ENCODE peak calls at places on chromosomes 2 and 18, in eight cellular contexts. C is body of pancreas, Z is lung, G is esophagus squamous epithelium, F is GM23338, M is tibial nerve, D is mammary epithelial cell, L is fibroblast of lung. P is an unnamed sample.

GRCh38 chr2:207505728-207506127 is 24.0 kb upstream of the CREB1 start:
- DNase-seq in C (no peak), Z (no peak), G (no peak), F (peak), M (no peak), D (peak), L (peak), P (peak)

GRCh38 chr2:156399224-156399949 is 36.8 kb upstream of the GPD2 start:
- DNase-seq in C (no peak), Z (peak), G (no peak), F (peak), M (no peak), D (peak), L (no peak), P (no peak)

GRCh38 chr2:241199897-241200821 is 11.7 kb downstream of the ANO7 start:
- DNase-seq in C (no peak), Z (no peak), G (no peak), F (no peak), M (no peak), D (no peak), L (no peak), P (no peak)

GRCh38 chr2:3472966-3473365 is 46.4 kb downstream of the ADI1 start:
- DNase-seq in C (no peak), Z (no peak), G (no peak), F (no peak), M (no peak), D (no peak), L (no peak), P (no peak)

GRCh38 chr2:38237311-38237710 is 139.8 kb downstream of the ATL2 start:
- DNase-seq in C (no peak), Z (no peak), G (no peak), F (no peak), M (no peak), D (no peak), L (peak), P (no peak)

GRCh38 chr2:155377178-155377780 is 678.8 kb downstream of the KCNJ3 start:
- DNase-seq in C (no peak), Z (no peak), G (no peak), F (peak), M (no peak), D (peak), L (peak), P (no peak)

GRCh38 chr18:12406376-12407111 is 1.2 kb upstream of the PRELID3A start:
- DNase-seq in C (no peak), Z (no peak), G (no peak), F (no peak), M (no peak), D (no peak), L (peak), P (no peak)

GRCh38 chr2:228674155-228674554 is 492.7 kb upstream of the SPHKAP start:
- DNase-seq in C (no peak), Z (no peak), G (no peak), F (no peak), M (peak), D (no peak), L (no peak), P (no peak)

GRCh38 chr18:27715751-27716150 is 461.2 kb downstream of the CDH2 start:
- DNase-seq in C (no peak), Z (no peak), G (no peak), F (no peak), M (no peak), D (no peak), L (no peak), P (peak)

GRCh38 chr18:13376841-13377351 is 158.3 kb downstream of the LDLRAD4 start:
- DNase-seq in C (no peak), Z (no peak), G (no peak), F (no peak), M (no peak), D (no peak), L (no peak), P (no peak)

GRCh38 chr2:133504566-133505505 is 63.4 kb downstream of the NCKAP5 start:
- DNase-seq in C (peak), Z (no peak), G (no peak), F (no peak), M (peak), D (peak), L (peak), P (peak)

GRCh38 chr2:136282238-136282775 is 164.4 kb upstream of the CXCR4 start:
- DNase-seq in C (no peak), Z (no peak), G (no peak), F (no peak), M (no peak), D (no peak), L (no peak), P (no peak)

GRCh38 chr18:43526436-43527150 is 249.3 kb upstream of the SYT4 start:
- DNase-seq in C (no peak), Z (no peak), G (no peak), F (no peak), M (no peak), D (no peak), L (peak), P (no peak)

GRCh38 chr2:24491626-24492282 is 700 bp downstream of the NCOA1 start:
- DNase-seq in C (peak), Z (peak), G (no peak), F (peak), M (no peak), D (peak), L (peak), P (no peak)

GRCh38 chr2:197705143-197705911 is at the start of gene MARS2:
- DNase-seq in C (peak), Z (peak), G (peak), F (peak), M (peak), D (peak), L (peak), P (peak)

GRCh38 chr2:129224022-129224421 is 755.4 kb upstream of the RAB6C start:
- DNase-seq in C (no peak), Z (no peak), G (no peak), F (no peak), M (no peak), D (no peak), L (no peak), P (no peak)

GRCh38 chr2:228378233-228378632 is 196.7 kb upstream of the SPHKAP start:
- DNase-seq in C (no peak), Z (no peak), G (no peak), F (no peak), M (no peak), D (no peak), L (no peak), P (no peak)

GRCh38 chr2:26034597-26035067 is 748 bp downstream of the RAB10 start:
- DNase-seq in C (no peak), Z (no peak), G (no peak), F (peak), M (no peak), D (no peak), L (peak), P (no peak)

GRCh38 chr18:28690836-28691835 is 514.2 kb upstream of the CDH2 start:
- DNase-seq in C (no peak), Z (no peak), G (no peak), F (no peak), M (no peak), D (no peak), L (peak), P (no peak)

DNA sequence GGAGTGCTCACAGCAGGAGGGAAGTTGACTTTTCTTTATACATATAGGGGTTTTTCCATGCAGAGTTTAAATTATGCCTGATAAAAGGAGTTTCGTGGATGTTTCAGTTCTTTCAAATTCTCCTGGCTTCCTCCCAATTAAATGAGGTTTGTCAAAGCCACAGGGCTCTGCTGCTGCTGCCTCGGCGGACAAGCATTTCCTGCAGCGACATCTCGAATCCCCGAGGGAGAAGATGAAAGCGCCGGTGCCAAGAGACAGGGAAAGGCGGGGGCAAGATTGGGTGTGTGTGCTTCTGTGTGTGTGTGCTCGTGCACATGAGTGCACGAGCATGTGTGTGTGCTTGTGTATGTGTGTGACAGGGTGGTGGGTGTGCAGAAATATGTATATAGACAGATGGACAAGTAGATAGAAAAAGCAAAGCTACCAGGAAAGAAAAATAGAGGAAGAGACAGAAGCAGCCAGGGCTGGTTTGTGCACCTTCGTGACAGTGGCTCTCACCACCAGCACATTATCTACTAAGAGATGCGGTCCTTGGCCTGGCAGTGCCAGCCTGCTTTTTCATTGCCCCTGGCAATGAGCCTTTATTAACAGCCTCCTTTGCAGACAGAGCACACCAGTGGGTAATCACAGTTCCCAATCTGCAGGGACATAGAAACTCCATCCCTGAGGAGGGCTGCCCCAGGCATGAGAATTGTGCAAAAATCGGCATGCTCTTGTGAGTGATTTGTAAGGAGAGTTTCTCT is 76.2 kb downstream of the CDK15 start:
- DNase-seq in C (no peak), Z (no peak), G (no peak), F (peak), M (no peak), D (peak), L (peak), P (peak)
- H3K27ac ChIP-seq in C (no peak), Z (no peak), G (no peak), F (no peak), M (no peak), D (no peak), L (no peak), P (no peak)

DNA sequence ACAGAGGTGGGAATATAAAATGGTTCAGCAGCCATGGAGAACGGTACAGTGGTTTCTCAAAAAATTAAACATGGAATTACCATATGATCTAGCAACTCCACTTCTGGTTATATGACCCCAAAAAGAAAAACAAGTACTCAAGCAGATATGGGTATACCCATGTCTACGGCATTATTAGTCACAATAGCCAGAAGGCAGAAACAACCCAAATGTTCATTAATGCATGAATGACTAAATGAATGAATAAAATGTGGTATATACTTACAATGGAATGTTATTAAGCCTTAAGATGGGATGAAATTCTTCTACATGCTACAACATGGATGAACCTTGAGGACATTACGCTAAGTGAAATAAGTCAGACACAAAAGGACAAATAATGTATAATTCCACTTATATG is 266.8 kb upstream of the FBXO11 start:
- DNase-seq in C (no peak), Z (no peak), G (no peak), F (no peak), M (no peak), D (peak), L (no peak), P (no peak)
- H3K27ac ChIP-seq in C (no peak), Z (no peak), G (no peak), F (no peak), M (no peak), D (no peak), L (no peak), P (no peak)

GRCh38 chr2:159614534-159615186 is 1.7 kb downstream of the BAZ2B start:
- DNase-seq in C (no peak), Z (no peak), G (no peak), F (no peak), M (no peak), D (no peak), L (no peak), P (no peak)
- H3K27ac ChIP-seq in C (peak), Z (peak), G (peak), F (peak), M (peak), D (peak), L (peak), P (peak)

DNA sequence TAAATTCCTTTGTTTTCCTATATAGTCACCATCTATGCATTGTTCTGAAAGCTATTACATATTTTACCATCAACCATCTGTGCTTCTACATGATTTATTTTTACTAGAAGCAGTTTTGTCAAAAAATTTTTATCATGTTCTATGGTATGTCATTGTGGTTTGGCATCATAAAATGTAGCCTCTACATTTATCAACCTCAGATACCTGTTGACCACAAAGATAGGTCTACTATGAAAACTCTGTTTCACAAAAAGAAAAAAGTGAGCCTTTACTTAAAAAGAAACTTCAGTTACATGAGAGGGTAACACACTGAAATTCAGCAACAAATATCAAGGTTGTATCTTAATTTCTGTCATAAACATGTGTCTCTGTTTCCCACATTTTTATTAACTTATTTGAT is 3.7 kb downstream of the BCL2 start:
- DNase-seq in C (no peak), Z (no peak), G (no peak), F (no peak), M (no peak), D (no peak), L (peak), P (no peak)
- H3K27ac ChIP-seq in C (no peak), Z (no peak), G (no peak), F (no peak), M (peak), D (no peak), L (no peak), P (no peak)

GRCh38 chr2:19796036-19796703 is 105.6 kb downstream of the TTC32 start:
- DNase-seq in C (no peak), Z (no peak), G (no peak), F (no peak), M (no peak), D (peak), L (peak), P (no peak)
- H3K27ac ChIP-seq in C (no peak), Z (no peak), G (peak), F (no peak), M (no peak), D (peak), L (no peak), P (no peak)

GRCh38 chr2:143558665-143559064 is 429.4 kb downstream of the ARHGAP15 start:
- DNase-seq in C (no peak), Z (no peak), G (no peak), F (no peak), M (no peak), D (peak), L (peak), P (peak)
- H3K27ac ChIP-seq in C (no peak), Z (no peak), G (no peak), F (no peak), M (peak), D (no peak), L (no peak), P (no peak)

DNA sequence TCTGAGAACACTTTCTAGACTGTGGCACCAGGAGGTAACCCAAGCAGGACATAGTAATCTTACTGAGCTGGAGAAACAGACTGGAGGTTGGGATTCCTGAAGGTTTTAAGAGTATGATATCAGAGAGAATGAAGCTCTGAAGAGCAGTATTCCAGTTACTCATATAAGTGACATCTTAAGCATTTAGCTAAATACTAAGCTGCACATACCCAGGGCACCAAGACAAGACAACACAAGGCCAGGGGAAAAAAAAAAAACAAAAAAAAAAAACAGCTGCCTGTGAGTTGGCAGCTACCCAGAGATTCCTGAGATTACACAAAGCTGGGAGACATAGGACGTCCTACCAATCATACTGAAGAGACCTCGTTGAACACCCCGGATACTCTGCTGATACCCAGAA is 175.8 kb downstream of the SRBD1 start:
- DNase-seq in C (no peak), Z (no peak), G (no peak), F (no peak), M (no peak), D (peak), L (peak), P (peak)
- H3K27ac ChIP-seq in C (no peak), Z (no peak), G (no peak), F (no peak), M (no peak), D (no peak), L (no peak), P (peak)

GRCh38 chr18:6748241-6748640 is 18.7 kb downstream of the ARHGAP28 start:
- DNase-seq in C (no peak), Z (no peak), G (no peak), F (no peak), M (no peak), D (no peak), L (no peak), P (no peak)
- H3K27ac ChIP-seq in C (no peak), Z (no peak), G (peak), F (no peak), M (no peak), D (no peak), L (no peak), P (peak)

P was measured in brain microvascular endothelial cell.